ENCODE peak calls at places on chromosomes 11 and 22, in four cellular contexts. S is WERI-Rb-1, U is fibroblast of lung, P is astrocyte of the spinal cord. V is an unnamed sample.

GRCh38 chr22:18091916-18092526 is 14.2 kb downstream of the PEX26 start:
- DNase-seq in S (no peak), U (peak), P (peak), V (no peak)

GRCh38 chr11:13294771-13295579 is 17.4 kb downstream of the BMAL1 start:
- DNase-seq in U (no peak), S (no peak), P (no peak), V (no peak)

GRCh38 chr22:19448076-19448607 is 631 bp upstream of the C22orf39 start:
- DNase-seq in P (peak), U (peak), S (peak), V (peak)

GRCh38 chr11:48116843-48117242 is 99.8 kb upstream of the OR4B1 start:
- DNase-seq in P (no peak), U (no peak), S (peak), V (peak)

GRCh38 chr11:121964591-121964990 is 151.4 kb downstream of the BLID start:
- DNase-seq in P (peak), S (no peak), U (peak), V (peak)

GRCh38 chr22:27408068-27408467 is 393.5 kb downstream of the MN1 start:
- DNase-seq in S (no peak), P (no peak), U (no peak), V (no peak)

GRCh38 chr11:95717314-95717713 is 72.3 kb downstream of the FAM76B start:
- DNase-seq in P (no peak), U (no peak), S (no peak), V (no peak)

GRCh38 chr11:70176940-70177689 is 26.0 kb upstream of the FADD start:
- DNase-seq in S (peak), U (no peak), P (no peak), V (peak)

GRCh38 chr22:19527861-19528417 is 3.7 kb upstream of the CLDN5 start:
- DNase-seq in U (peak), S (no peak), P (peak), V (peak)

GRCh38 chr11:6864436-6864835 is 1.6 kb downstream of the OR10A2 start:
- DNase-seq in U (no peak), S (no peak), P (no peak), V (peak)

GRCh38 chr11:116773203-116774112 is 671 bp upstream of the BUD13 start:
- DNase-seq in U (peak), P (peak), S (no peak), V (peak)

GRCh38 chr22:25795437-25795836 is 53.4 kb downstream of the MYO18B start:
- DNase-seq in U (no peak), P (no peak), S (no peak), V (no peak)

GRCh38 chr22:41919357-41920224 is 4.7 kb upstream of the SHISA8 start:
- DNase-seq in U (no peak), P (peak), S (peak), V (peak)

DNA sequence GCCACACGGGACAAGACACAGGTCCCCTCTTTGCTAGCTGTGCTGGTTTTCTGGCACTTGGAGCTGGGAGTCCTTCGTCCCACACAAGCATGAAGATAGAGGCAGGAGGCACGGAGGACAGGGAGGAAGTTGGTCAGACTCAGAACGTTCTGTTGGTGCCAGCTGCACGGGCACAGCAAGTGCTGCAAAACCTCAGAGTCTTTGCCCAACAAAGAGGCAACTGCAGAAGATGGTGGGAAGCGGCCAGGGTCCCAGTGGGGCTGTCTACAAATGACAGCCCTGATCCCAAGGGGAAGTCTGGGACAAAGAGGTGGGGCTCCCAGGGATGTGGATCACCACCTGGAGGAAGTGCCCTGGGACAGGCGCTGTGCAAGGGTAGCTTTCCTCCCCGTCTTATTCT is 9.4 kb upstream of the OSM start:
- DNase-seq in P (no peak), S (no peak), U (no peak), V (no peak)
- H3K4me3 ChIP-seq in P (no peak), S (no peak), U (no peak), V (no peak)

GRCh38 chr11:63489879-63490278 is 1.1 kb downstream of the PLAAT5 start:
- DNase-seq in U (peak), P (peak), S (no peak), V (peak)
- TF ChIP-seq CTCF in U (no peak), P (no peak), S (peak), V (peak)

GRCh38 chr11:65639623-65640482 is 2.0 kb downstream of the SIPA1 start:
- DNase-seq in U (no peak), S (no peak), P (no peak), V (no peak)
- H3K4me3 ChIP-seq in U (no peak), S (no peak), P (no peak), V (no peak)

GRCh38 chr11:783581-784015 is 6.3 kb downstream of the CEND1 start:
- DNase-seq in U (peak), P (peak), S (peak), V (peak)
- TF ChIP-seq CTCF in U (peak), P (peak), S (peak), V (peak)

GRCh38 chr11:8959546-8960166 is 4.6 kb downstream of the TMEM9B start:
- DNase-seq in P (peak), S (peak), U (peak), V (peak)

GRCh38 chr11:8964324-8965320 is at the start of gene TMEM9B:
- DNase-seq in S (peak), P (peak), U (peak), V (peak)

GRCh38 chr11:8963569-8964323 is 496 bp downstream of the TMEM9B start:
- DNase-seq in S (peak), U (no peak), P (no peak), V (peak)

GRCh38 chr11:8967159-8967558 is 2.9 kb upstream of the TMEM9B start:
- DNase-seq in P (no peak), U (no peak), S (no peak), V (no peak)

GRCh38 chr11:8962827-8963226 is 1.4 kb downstream of the TMEM9B start:
- DNase-seq in P (no peak), S (no peak), U (no peak), V (no peak)
- H3K4me3 ChIP-seq in P (no peak), S (no peak), U (peak), V (peak)

GRCh38 chr11:75577198-75577597 is 15.1 kb downstream of the SERPINH1 start:
- DNase-seq in U (no peak), S (peak), P (no peak), V (peak)

GRCh38 chr11:75576017-75576416 is 14.0 kb downstream of the SERPINH1 start:
- DNase-seq in S (no peak), U (no peak), P (no peak), V (no peak)

GRCh38 chr11:75572744-75573143 is 10.7 kb downstream of the SERPINH1 start:
- DNase-seq in S (no peak), P (no peak), U (no peak), V (no peak)

GRCh38 chr11:75576445-75577049 is 14.5 kb downstream of the SERPINH1 start:
- DNase-seq in P (peak), U (peak), S (no peak), V (peak)

GRCh38 chr11:75574698-75575265 is 12.7 kb downstream of the SERPINH1 start:
- DNase-seq in U (no peak), S (no peak), P (no peak), V (no peak)
- TF ChIP-seq CTCF in U (peak), S (peak), P (peak), V (peak)

DNA sequence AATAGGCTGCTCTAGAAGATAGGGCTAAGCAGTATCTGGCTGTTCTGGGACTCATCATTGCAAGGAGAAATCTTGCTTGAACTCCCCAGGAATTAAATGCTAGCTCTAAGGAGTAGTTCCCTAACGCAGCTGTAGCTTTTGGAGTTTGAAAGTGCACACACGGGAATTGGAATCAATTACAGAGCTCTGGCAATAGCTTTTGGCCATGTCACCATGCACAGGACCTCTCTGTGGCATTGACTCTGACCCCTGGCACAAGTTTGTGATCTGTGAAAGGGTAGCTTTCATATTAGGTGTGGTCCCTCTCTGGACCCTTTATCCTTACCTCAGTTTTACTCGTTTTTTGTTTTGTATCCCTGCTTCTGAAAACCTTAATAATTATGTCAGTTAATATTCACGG is 121.6 kb downstream of the FAT3 start:
- DNase-seq in P (no peak), U (no peak), S (no peak), V (no peak)
- H3K4me3 ChIP-seq in P (no peak), U (no peak), S (no peak), V (no peak)

GRCh38 chr11:41612415-41612814 is 153.0 kb upstream of the LRRC4C start:
- DNase-seq in P (peak), S (no peak), U (no peak), V (no peak)
- TF ChIP-seq CTCF in P (peak), S (no peak), U (no peak), V (no peak)

GRCh38 chr11:60923800-60924109 is 505 bp upstream of the TMEM132A start:
- DNase-seq in P (no peak), U (no peak), S (no peak), V (no peak)
- H3K4me3 ChIP-seq in P (no peak), U (no peak), S (peak), V (no peak)

DNA sequence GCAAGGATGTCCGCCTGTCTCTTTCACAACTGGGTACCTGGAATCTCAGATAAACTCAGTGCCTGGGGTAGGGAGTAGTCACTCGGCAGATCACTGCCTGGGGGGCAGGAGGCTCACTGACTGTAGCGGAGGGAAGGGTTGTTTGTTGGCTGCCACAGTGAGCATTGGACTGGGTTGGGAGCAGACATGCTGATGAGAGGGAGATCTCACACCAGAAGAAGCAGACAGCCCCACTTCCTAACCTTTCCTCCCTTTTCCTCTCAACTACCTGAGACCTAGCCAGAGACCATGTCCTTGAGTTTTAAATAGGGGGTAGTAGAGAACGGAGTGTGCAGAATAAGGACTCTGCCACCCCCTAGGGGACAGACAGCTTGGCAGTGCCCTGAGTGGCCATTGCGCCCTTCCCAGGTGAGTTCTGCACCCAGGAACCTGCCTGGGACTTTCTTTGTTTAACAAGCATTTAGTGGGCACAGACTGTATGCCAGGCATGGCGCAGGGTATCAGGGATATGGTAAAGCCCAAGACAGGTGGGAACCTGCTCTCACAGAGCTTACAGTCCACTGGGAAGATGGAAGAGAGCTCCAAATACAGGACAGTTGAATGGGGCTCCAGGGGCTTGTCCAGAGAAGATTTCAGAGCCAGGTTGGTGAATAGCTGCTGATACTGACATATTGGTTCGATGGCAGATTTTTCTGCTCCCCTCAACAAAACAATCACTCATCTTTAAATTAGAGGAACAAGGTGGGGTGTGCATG is 115.7 kb upstream of the NNMT start:
- DNase-seq in U (peak), S (peak), P (no peak), V (peak)
- TF ChIP-seq CTCF in U (peak), S (peak), P (peak), V (peak)